ENCODE peak calls at places on chromosomes 5 and 9, in six cellular contexts. T is NCI-H774; Y is NCI-H1092; D is heart left ventricle; A is stimulated activated CD4-positive, alpha-beta T cell treated with anti-CD3 and anti-CD28 coated beads, Interleukin-15, amount 100 ng/mL, for 24 hours; E is fibroblast of the conjunctiva. I is an unnamed sample.
A peak's percentile ranks its signal among the peaks of the same experiment; 100 is the strongest.

GRCh38 chr9:1005043-1005667 is 28.7 kb downstream of the DMRT3 start:
- DNase-seq in T (peak; percentile 54), Y (peak; percentile 19), D (no peak), A (peak; percentile 6), E (peak; percentile 40), I (peak; percentile 75)

GRCh38 chr9:86792136-86792535 is 155.2 kb downstream of the GAS1 start:
- DNase-seq in T (no peak), Y (no peak), D (no peak), A (no peak), E (no peak), I (no peak)

GRCh38 chr5:177311361-177311722 is 356 bp downstream of the MXD3 start:
- DNase-seq in T (no peak), Y (no peak), D (no peak), A (no peak), E (no peak), I (no peak)

GRCh38 chr9:121769939-121770338 is 118.5 kb downstream of the DAB2IP start:
- DNase-seq in T (no peak), Y (no peak), D (no peak), A (no peak), E (no peak), I (no peak)

GRCh38 chr9:127450831-127451680 is at the start of the genes LRSAM1 and RPL12:
- DNase-seq in T (peak; percentile 94), Y (peak; percentile 94), D (peak; percentile 99), A (peak; percentile 97), E (peak; percentile 92), I (peak; percentile 92)

GRCh38 chr5:54098267-54098666 is 212.1 kb downstream of the ARL15 start:
- DNase-seq in T (no peak), Y (no peak), D (no peak), A (no peak), E (no peak), I (no peak)

GRCh38 chr5:14790220-14790619 is 81.4 kb downstream of the ANKH start:
- DNase-seq in T (no peak), Y (no peak), D (no peak), A (no peak), E (no peak), I (no peak)

GRCh38 chr9:108142504-108143201 is 653.1 kb upstream of the KLF4 start:
- DNase-seq in T (no peak), Y (no peak), D (peak; percentile 80), A (no peak), E (peak; percentile 95), I (peak; percentile 81)

GRCh38 chr5:12292610-12293204 is 388.5 kb upstream of the CTNND2 start:
- DNase-seq in T (no peak), Y (no peak), D (no peak), A (no peak), E (no peak), I (peak; percentile 19)

GRCh38 chr9:96136992-96137665 is 164.8 kb downstream of the HSD17B3 start:
- DNase-seq in T (no peak), Y (no peak), D (no peak), A (no peak), E (peak; percentile 85), I (peak; percentile 79)

GRCh38 chr5:95631265-95631957 is 11.5 kb downstream of the GPR150 start:
- DNase-seq in T (no peak), Y (no peak), D (no peak), A (no peak), E (peak; percentile 69), I (no peak)

GRCh38 chr9:112430006-112430522 is 50.2 kb downstream of the HSDL2 start:
- DNase-seq in T (no peak), Y (no peak), D (no peak), A (no peak), E (no peak), I (no peak)

GRCh38 chr5:136027316-136027715 is 1.5 kb upstream of the TGFBI start:
- DNase-seq in T (no peak), Y (no peak), D (no peak), A (no peak), E (no peak), I (no peak)

GRCh38 chr9:124441291-124441690 is 9.0 kb upstream of the ADGRD2 start:
- DNase-seq in T (no peak), Y (no peak), D (no peak), A (no peak), E (no peak), I (no peak)

GRCh38 chr5:172425402-172425801 is 28.9 kb downstream of the SH3PXD2B start:
- DNase-seq in T (no peak), Y (no peak), D (no peak), A (no peak), E (no peak), I (no peak)

GRCh38 chr5:108078345-108078744 is 303.6 kb downstream of the FBXL17 start:
- DNase-seq in T (no peak), Y (no peak), D (no peak), A (no peak), E (no peak), I (no peak)

GRCh38 chr5:169548315-169548714 is 35.3 kb upstream of the SPDL1 start:
- DNase-seq in T (no peak), Y (no peak), D (no peak), A (no peak), E (peak; percentile 65), I (peak; percentile 46)

GRCh38 chr5:180825768-180826525 is 23.3 kb upstream of the MGAT1 start:
- DNase-seq in T (no peak), Y (no peak), D (no peak), A (peak; percentile 66), E (no peak), I (peak; percentile 51)

GRCh38 chr5:402615-403359 is 40.2 kb upstream of the EXOC3 start:
- DNase-seq in T (no peak), Y (no peak), D (peak; percentile 38), A (peak; percentile 51), E (no peak), I (no peak)

GRCh38 chr5:54619732-54620582 is 102.4 kb downstream of the SNX18 start:
- DNase-seq in T (no peak), Y (no peak), D (no peak), A (no peak), E (no peak), I (no peak)

GRCh38 chr5:176697929-176698520 is 50.7 kb downstream of the TSPAN17 start:
- DNase-seq in T (no peak), Y (peak; percentile 21), D (no peak), A (no peak), E (no peak), I (no peak)

GRCh38 chr9:127707766-127708165 is 978 bp downstream of the CFAP157 start:
- DNase-seq in T (peak; percentile 11), Y (no peak), D (no peak), A (peak; percentile 35), E (no peak), I (no peak)

GRCh38 chr5:24208540-24209141 is 436.1 kb downstream of the CDH10 start:
- DNase-seq in T (peak; percentile 9), Y (no peak), D (no peak), A (no peak), E (no peak), I (no peak)

GRCh38 chr5:177189965-177190364 is 56.4 kb downstream of the NSD1 start:
- DNase-seq in T (no peak), Y (no peak), D (no peak), A (no peak), E (no peak), I (no peak)

GRCh38 chr9:91395553-91396470 is 27.8 kb downstream of the NFIL3 start:
- DNase-seq in T (no peak), Y (no peak), D (no peak), A (no peak), E (peak; percentile 66), I (peak; percentile 45)

GRCh38 chr9:6441269-6441668 is 28.3 kb downstream of the UHRF2 start:
- DNase-seq in T (no peak), Y (no peak), D (no peak), A (no peak), E (no peak), I (no peak)

GRCh38 chr9:121019282-121019681 is 30.8 kb downstream of the C5 start:
- DNase-seq in T (no peak), Y (no peak), D (no peak), A (no peak), E (no peak), I (no peak)

GRCh38 chr5:33445808-33446207 is 5.0 kb downstream of the TARS1 start:
- DNase-seq in T (no peak), Y (no peak), D (no peak), A (no peak), E (no peak), I (no peak)

I was measured in pons.